ENCODE peak calls at places on chromosome 17, in eight cellular contexts. One of them, this sample, is unnamed.

GRCh38 chr17:50683434-50684287 is 24.1 kb downstream of the ANKRD40 start:
- DNase-seq in RWPE1: no peak
- DNase-seq in GM20000: no peak
- DNase-seq in brain microvascular endothelial cell: no peak
- DNase-seq in left lung: no peak
- DNase-seq in AG09309: no peak
- DNase-seq in cardiac muscle cell: no peak
- DNase-seq in AG04450: no peak
- DNase-seq in this sample: no peak

GRCh38 chr17:73020110-73020509 is 72.4 kb downstream of the SLC39A11 start:
- DNase-seq in AG09309: no peak
- DNase-seq in AG04450: no peak
- DNase-seq in GM20000: no peak
- DNase-seq in brain microvascular endothelial cell: no peak
- DNase-seq in cardiac muscle cell: no peak
- DNase-seq in left lung: no peak
- DNase-seq in RWPE1: no peak
- DNase-seq in this sample: no peak

GRCh38 chr17:73718912-73719311 is 74.7 kb upstream of the SDK2 start:
- DNase-seq in left lung: no peak
- DNase-seq in cardiac muscle cell: no peak
- DNase-seq in RWPE1: no peak
- DNase-seq in AG04450: no peak
- DNase-seq in AG09309: no peak
- DNase-seq in brain microvascular endothelial cell: no peak
- DNase-seq in GM20000: no peak
- DNase-seq in this sample: no peak

GRCh38 chr17:17714261-17714866 is 33.1 kb downstream of the RAI1 start:
- DNase-seq in left lung: no peak
- DNase-seq in GM20000: no peak
- DNase-seq in AG09309: no peak
- DNase-seq in brain microvascular endothelial cell: no peak
- DNase-seq in AG04450: no peak
- DNase-seq in RWPE1: no peak
- DNase-seq in cardiac muscle cell: no peak
- DNase-seq in this sample: no peak

GRCh38 chr17:38748329-38749221 is at the start of gene PCGF2:
- DNase-seq in RWPE1: peak
- DNase-seq in left lung: peak
- DNase-seq in AG09309: no peak
- DNase-seq in AG04450: peak
- DNase-seq in brain microvascular endothelial cell: peak
- DNase-seq in GM20000: peak
- DNase-seq in cardiac muscle cell: peak
- DNase-seq in this sample: peak

GRCh38 chr17:59151007-59151406 is 4.0 kb downstream of the SKA2 start:
- DNase-seq in AG09309: no peak
- DNase-seq in brain microvascular endothelial cell: no peak
- DNase-seq in RWPE1: no peak
- DNase-seq in left lung: no peak
- DNase-seq in AG04450: no peak
- DNase-seq in cardiac muscle cell: peak
- DNase-seq in GM20000: no peak
- DNase-seq in this sample: no peak

GRCh38 chr17:1640329-1641064 is 5.0 kb downstream of the SCARF1 start:
- DNase-seq in left lung: no peak
- DNase-seq in RWPE1: no peak
- DNase-seq in AG04450: no peak
- DNase-seq in brain microvascular endothelial cell: no peak
- DNase-seq in cardiac muscle cell: no peak
- DNase-seq in GM20000: no peak
- DNase-seq in AG09309: no peak
- DNase-seq in this sample: no peak

GRCh38 chr17:61904094-61904710 is 23.6 kb downstream of the INTS2 start:
- DNase-seq in RWPE1: no peak
- DNase-seq in brain microvascular endothelial cell: no peak
- DNase-seq in AG09309: no peak
- DNase-seq in AG04450: no peak
- DNase-seq in left lung: no peak
- DNase-seq in cardiac muscle cell: no peak
- DNase-seq in GM20000: peak
- DNase-seq in this sample: no peak

GRCh38 chr17:47292206-47292605 is 31.5 kb upstream of the EFCAB13 start:
- DNase-seq in cardiac muscle cell: no peak
- DNase-seq in AG04450: no peak
- DNase-seq in left lung: no peak
- DNase-seq in brain microvascular endothelial cell: no peak
- DNase-seq in AG09309: no peak
- DNase-seq in RWPE1: no peak
- DNase-seq in GM20000: no peak
- DNase-seq in this sample: no peak

GRCh38 chr17:45261577-45262515 is at the start of gene SPATA32:
- DNase-seq in RWPE1: no peak
- DNase-seq in cardiac muscle cell: peak
- DNase-seq in left lung: peak
- DNase-seq in brain microvascular endothelial cell: no peak
- DNase-seq in AG04450: no peak
- DNase-seq in GM20000: peak
- DNase-seq in AG09309: no peak
- DNase-seq in this sample: peak

GRCh38 chr17:67364847-67365761 is 1.3 kb downstream of the PSMD12 start:
- DNase-seq in brain microvascular endothelial cell: no peak
- DNase-seq in GM20000: no peak
- DNase-seq in left lung: no peak
- DNase-seq in cardiac muscle cell: no peak
- DNase-seq in AG04450: no peak
- DNase-seq in AG09309: no peak
- DNase-seq in RWPE1: no peak
- DNase-seq in this sample: no peak

GRCh38 chr17:77470330-77470786 is 329.6 kb downstream of the SEC14L1 start:
- DNase-seq in cardiac muscle cell: no peak
- DNase-seq in AG09309: no peak
- DNase-seq in GM20000: no peak
- DNase-seq in brain microvascular endothelial cell: no peak
- DNase-seq in AG04450: no peak
- DNase-seq in left lung: no peak
- DNase-seq in RWPE1: no peak
- DNase-seq in this sample: no peak

GRCh38 chr17:57918017-57918895 is 37.0 kb downstream of the CUEDC1 start:
- DNase-seq in brain microvascular endothelial cell: no peak
- DNase-seq in RWPE1: no peak
- DNase-seq in cardiac muscle cell: peak
- DNase-seq in AG09309: no peak
- DNase-seq in left lung: no peak
- DNase-seq in AG04450: no peak
- DNase-seq in GM20000: no peak
- DNase-seq in this sample: no peak

GRCh38 chr17:27361695-27362094 is 67.8 kb downstream of the WSB1 start:
- DNase-seq in GM20000: no peak
- DNase-seq in AG04450: no peak
- DNase-seq in left lung: no peak
- DNase-seq in RWPE1: no peak
- DNase-seq in brain microvascular endothelial cell: no peak
- DNase-seq in AG09309: no peak
- DNase-seq in cardiac muscle cell: no peak
- DNase-seq in this sample: no peak

GRCh38 chr17:51651513-51652298 is 391.4 kb downstream of the UTP18 start:
- DNase-seq in left lung: no peak
- DNase-seq in cardiac muscle cell: no peak
- DNase-seq in GM20000: no peak
- DNase-seq in AG09309: no peak
- DNase-seq in RWPE1: no peak
- DNase-seq in AG04450: no peak
- DNase-seq in brain microvascular endothelial cell: no peak
- DNase-seq in this sample: no peak

GRCh38 chr17:71792966-71793365 is 327.9 kb upstream of the SOX9 start:
- DNase-seq in left lung: no peak
- DNase-seq in RWPE1: peak
- DNase-seq in GM20000: no peak
- DNase-seq in AG04450: peak
- DNase-seq in AG09309: peak
- DNase-seq in cardiac muscle cell: peak
- DNase-seq in brain microvascular endothelial cell: peak
- DNase-seq in this sample: no peak

GRCh38 chr17:82257473-82257872 is 16.0 kb downstream of the CSNK1D start:
- DNase-seq in RWPE1: no peak
- DNase-seq in GM20000: peak
- DNase-seq in cardiac muscle cell: peak
- DNase-seq in AG09309: no peak
- DNase-seq in AG04450: no peak
- DNase-seq in brain microvascular endothelial cell: peak
- DNase-seq in left lung: no peak
- DNase-seq in this sample: no peak

DNA sequence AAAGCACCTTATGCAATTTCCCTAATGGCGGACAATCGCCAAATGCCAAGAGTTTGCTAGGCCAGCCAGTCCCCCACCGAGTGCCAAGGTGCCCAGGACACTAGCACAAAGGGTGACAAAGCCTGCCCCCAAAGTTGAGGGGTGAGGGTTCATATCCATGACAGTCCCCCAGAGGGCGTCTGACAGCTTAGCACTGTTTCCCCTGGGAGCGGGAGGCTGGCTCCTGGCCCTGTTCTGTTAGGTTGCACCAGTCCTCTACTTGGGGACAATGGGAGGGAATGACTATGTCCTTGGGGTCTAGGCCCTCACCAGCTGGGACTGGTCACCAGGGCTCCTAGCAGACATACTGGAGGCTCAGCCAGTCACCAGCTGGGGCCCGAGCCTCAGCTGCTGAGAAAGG is 66.9 kb downstream of the MYO18A start:
- DNase-seq in brain microvascular endothelial cell: no peak
- DNase-seq in AG09309: no peak
- DNase-seq in AG04450: no peak
- DNase-seq in left lung: no peak
- DNase-seq in cardiac muscle cell: no peak
- DNase-seq in RWPE1: no peak
- DNase-seq in GM20000: no peak
- DNase-seq in this sample: no peak
- TF ChIP-seq CTCF in brain microvascular endothelial cell: peak
- TF ChIP-seq CTCF in AG09309: no peak
- TF ChIP-seq CTCF in AG04450: no peak
- TF ChIP-seq CTCF in left lung: no peak
- TF ChIP-seq CTCF in cardiac muscle cell: peak
- TF ChIP-seq CTCF in RWPE1: no peak
- TF ChIP-seq CTCF in GM20000: no peak
- TF ChIP-seq CTCF in this sample: no peak

DNA sequence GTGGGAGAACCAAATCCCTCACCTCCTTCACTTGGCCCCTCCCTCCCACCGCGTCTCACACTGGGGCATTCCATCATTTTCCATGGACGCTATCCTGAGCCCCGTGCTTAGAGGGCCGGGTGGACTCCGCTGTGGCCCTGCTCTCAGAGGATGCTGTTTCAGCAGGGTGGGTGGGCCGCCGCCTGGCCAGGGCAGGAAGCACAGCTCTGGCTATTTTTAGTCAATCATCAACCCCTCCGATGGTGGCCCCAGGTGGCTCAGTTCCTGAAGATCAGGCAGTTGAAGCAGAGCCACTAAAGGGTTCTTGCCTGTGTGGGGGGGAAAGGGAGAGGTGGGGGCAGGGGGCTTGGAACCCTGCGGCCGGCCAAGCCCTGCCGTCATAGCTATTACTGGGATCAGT is 230.3 kb downstream of the ENGASE start:
- DNase-seq in AG09309: no peak
- DNase-seq in left lung: no peak
- DNase-seq in GM20000: no peak
- DNase-seq in cardiac muscle cell: no peak
- DNase-seq in RWPE1: no peak
- DNase-seq in AG04450: no peak
- DNase-seq in brain microvascular endothelial cell: no peak
- DNase-seq in this sample: no peak
- TF ChIP-seq CTCF in AG09309: no peak
- TF ChIP-seq CTCF in left lung: no peak
- TF ChIP-seq CTCF in GM20000: no peak
- TF ChIP-seq CTCF in cardiac muscle cell: no peak
- TF ChIP-seq CTCF in RWPE1: no peak
- TF ChIP-seq CTCF in AG04450: no peak
- TF ChIP-seq CTCF in brain microvascular endothelial cell: no peak
- TF ChIP-seq CTCF in this sample: no peak

GRCh38 chr17:30203471-30203981 is 32.0 kb downstream of the SLC6A4 start:
- DNase-seq in cardiac muscle cell: no peak
- DNase-seq in GM20000: no peak
- DNase-seq in AG04450: no peak
- DNase-seq in RWPE1: no peak
- DNase-seq in AG09309: no peak
- DNase-seq in brain microvascular endothelial cell: no peak
- DNase-seq in left lung: no peak
- DNase-seq in this sample: no peak
- TF ChIP-seq CTCF in cardiac muscle cell: no peak
- TF ChIP-seq CTCF in GM20000: no peak
- TF ChIP-seq CTCF in AG04450: no peak
- TF ChIP-seq CTCF in RWPE1: no peak
- TF ChIP-seq CTCF in AG09309: no peak
- TF ChIP-seq CTCF in brain microvascular endothelial cell: peak
- TF ChIP-seq CTCF in left lung: no peak
- TF ChIP-seq CTCF in this sample: no peak

GRCh38 chr17:21095735-21096134 is 31.0 kb upstream of the DHRS7B start:
- DNase-seq in AG04450: no peak
- DNase-seq in RWPE1: no peak
- DNase-seq in left lung: no peak
- DNase-seq in cardiac muscle cell: no peak
- DNase-seq in AG09309: no peak
- DNase-seq in GM20000: no peak
- DNase-seq in brain microvascular endothelial cell: no peak
- DNase-seq in this sample: no peak
- TF ChIP-seq CTCF in AG04450: no peak
- TF ChIP-seq CTCF in RWPE1: no peak
- TF ChIP-seq CTCF in left lung: no peak
- TF ChIP-seq CTCF in cardiac muscle cell: no peak
- TF ChIP-seq CTCF in AG09309: no peak
- TF ChIP-seq CTCF in GM20000: no peak
- TF ChIP-seq CTCF in brain microvascular endothelial cell: no peak
- TF ChIP-seq CTCF in this sample: no peak

DNA sequence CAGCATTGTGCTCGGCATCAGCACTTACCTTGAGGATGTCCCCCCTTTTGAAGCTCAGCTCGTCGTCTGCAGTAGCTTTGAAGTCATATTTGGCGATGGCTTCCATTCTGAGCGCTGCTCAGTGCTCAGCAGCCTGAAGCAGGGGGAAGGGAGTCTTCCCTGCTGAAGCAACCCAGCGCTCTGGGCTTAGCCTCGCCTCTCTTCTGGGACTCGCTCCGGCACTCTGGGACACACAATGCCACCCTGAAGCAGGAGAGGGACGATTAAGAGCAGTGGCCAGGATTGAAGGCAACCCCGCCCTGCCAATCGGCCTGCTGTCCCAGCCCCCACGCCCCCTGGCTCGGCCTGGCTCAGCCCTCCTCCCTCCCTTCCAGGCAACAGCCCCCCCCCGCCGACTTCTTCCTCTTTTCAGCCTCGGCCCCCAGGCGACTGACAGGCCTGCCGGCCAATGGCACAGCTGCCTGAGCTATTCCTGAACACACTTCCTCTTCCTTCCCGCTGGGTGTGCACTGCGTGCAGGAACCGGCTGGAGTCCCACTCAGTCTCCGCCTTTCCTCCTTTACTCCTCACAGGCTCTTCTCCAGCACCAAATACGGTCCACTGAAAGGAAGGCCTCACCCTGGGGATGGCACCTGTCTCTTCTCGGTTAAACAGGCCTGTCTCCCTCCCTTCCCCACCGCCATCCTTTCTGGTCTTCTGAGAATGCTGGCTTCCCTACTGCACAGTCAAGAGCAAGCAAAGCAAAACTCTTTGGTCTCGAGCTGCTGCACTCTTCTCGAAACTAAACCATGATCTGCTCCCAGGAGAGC is 11.8 kb downstream of the GRB2 start:
- DNase-seq in brain microvascular endothelial cell: peak
- DNase-seq in RWPE1: peak
- DNase-seq in left lung: peak
- DNase-seq in AG09309: peak
- DNase-seq in GM20000: peak
- DNase-seq in AG04450: peak
- DNase-seq in cardiac muscle cell: peak
- DNase-seq in this sample: peak
- TF ChIP-seq CTCF in brain microvascular endothelial cell: peak
- TF ChIP-seq CTCF in RWPE1: no peak
- TF ChIP-seq CTCF in left lung: no peak
- TF ChIP-seq CTCF in AG09309: peak
- TF ChIP-seq CTCF in GM20000: no peak
- TF ChIP-seq CTCF in AG04450: no peak
- TF ChIP-seq CTCF in cardiac muscle cell: no peak
- TF ChIP-seq CTCF in this sample: no peak